ENCODE peak calls at places on chromosomes 6 and 20, in four cellular contexts. One of them, this sample, is unnamed.

GRCh38 chr6:69624944-69625343 is 171.9 kb downstream of the LMBRD1 start:
- DNase-seq in K562: no peak
- DNase-seq in HL-60: no peak
- DNase-seq in GM12878: no peak
- DNase-seq in this sample: no peak

GRCh38 chr20:47456952-47457724 is 44.5 kb upstream of the NCOA3 start:
- DNase-seq in K562: no peak
- DNase-seq in HL-60: no peak
- DNase-seq in GM12878: no peak
- DNase-seq in this sample: no peak

GRCh38 chr20:58706150-58706892 is 13.7 kb downstream of the NPEPL1 start:
- DNase-seq in K562: no peak
- DNase-seq in HL-60: no peak
- DNase-seq in GM12878: no peak
- DNase-seq in this sample: no peak

GRCh38 chr6:35477551-35478179 is 9.5 kb downstream of the RPL10A start:
- DNase-seq in K562: no peak
- DNase-seq in HL-60: no peak
- DNase-seq in GM12878: no peak
- DNase-seq in this sample: no peak

GRCh38 chr6:167291623-167292300 is 647 bp downstream of the UNC93A start:
- DNase-seq in K562: no peak
- DNase-seq in HL-60: no peak
- DNase-seq in GM12878: no peak
- DNase-seq in this sample: no peak

GRCh38 chr6:80095600-80095999 is 10.9 kb upstream of the BCKDHB start:
- DNase-seq in K562: no peak
- DNase-seq in HL-60: peak
- DNase-seq in GM12878: no peak
- DNase-seq in this sample: no peak

GRCh38 chr6:158014505-158015187 is 33.0 kb downstream of the SYNJ2 start:
- DNase-seq in K562: no peak
- DNase-seq in HL-60: no peak
- DNase-seq in GM12878: no peak
- DNase-seq in this sample: no peak

GRCh38 chr6:122838060-122838780 is 49.2 kb downstream of the SMPDL3A start:
- DNase-seq in K562: no peak
- DNase-seq in HL-60: no peak
- DNase-seq in GM12878: no peak
- DNase-seq in this sample: no peak

GRCh38 chr6:138089325-138089724 is 17.9 kb downstream of the PERP start:
- DNase-seq in K562: no peak
- DNase-seq in HL-60: no peak
- DNase-seq in GM12878: no peak
- DNase-seq in this sample: no peak

GRCh38 chr6:117776441-117776840 is 101.2 kb downstream of the NUS1 start:
- DNase-seq in K562: no peak
- DNase-seq in HL-60: no peak
- DNase-seq in GM12878: no peak
- DNase-seq in this sample: no peak

GRCh38 chr6:3280866-3281465 is 22.2 kb downstream of the PSMG4 start:
- DNase-seq in K562: no peak
- DNase-seq in HL-60: no peak
- DNase-seq in GM12878: no peak
- DNase-seq in this sample: no peak

GRCh38 chr6:4460595-4461475 is 315.4 kb upstream of the CDYL start:
- DNase-seq in K562: no peak
- DNase-seq in HL-60: no peak
- DNase-seq in GM12878: no peak
- DNase-seq in this sample: no peak

GRCh38 chr6:36968266-36968977 is 13.9 kb downstream of the PI16 start:
- DNase-seq in K562: no peak
- DNase-seq in HL-60: no peak
- DNase-seq in GM12878: no peak
- DNase-seq in this sample: no peak

GRCh38 chr6:31734703-31735500 is 1.4 kb downstream of the CLIC1 start:
- DNase-seq in K562: peak
- DNase-seq in HL-60: peak
- DNase-seq in GM12878: peak
- DNase-seq in this sample: peak

GRCh38 chr20:400121-400450 is 8.0 kb upstream of the RBCK1 start:
- DNase-seq in K562: no peak
- DNase-seq in HL-60: no peak
- DNase-seq in GM12878: no peak
- DNase-seq in this sample: no peak

GRCh38 chr20:49318091-49318429 is 40.2 kb upstream of the ZNFX1 start:
- DNase-seq in K562: no peak
- DNase-seq in HL-60: no peak
- DNase-seq in GM12878: no peak
- DNase-seq in this sample: no peak

GRCh38 chr20:49319204-49319809 is 41.5 kb upstream of the ZNFX1 start:
- DNase-seq in K562: peak
- DNase-seq in HL-60: no peak
- DNase-seq in GM12878: no peak
- DNase-seq in this sample: no peak

GRCh38 chr20:49318430-49319203 is 40.8 kb upstream of the ZNFX1 start:
- DNase-seq in K562: no peak
- DNase-seq in HL-60: peak
- DNase-seq in GM12878: no peak
- DNase-seq in this sample: no peak

GRCh38 chr20:49323622-49324238 is 45.9 kb upstream of the ZNFX1 start:
- DNase-seq in K562: peak
- DNase-seq in HL-60: peak
- DNase-seq in GM12878: no peak
- DNase-seq in this sample: no peak

DNA sequence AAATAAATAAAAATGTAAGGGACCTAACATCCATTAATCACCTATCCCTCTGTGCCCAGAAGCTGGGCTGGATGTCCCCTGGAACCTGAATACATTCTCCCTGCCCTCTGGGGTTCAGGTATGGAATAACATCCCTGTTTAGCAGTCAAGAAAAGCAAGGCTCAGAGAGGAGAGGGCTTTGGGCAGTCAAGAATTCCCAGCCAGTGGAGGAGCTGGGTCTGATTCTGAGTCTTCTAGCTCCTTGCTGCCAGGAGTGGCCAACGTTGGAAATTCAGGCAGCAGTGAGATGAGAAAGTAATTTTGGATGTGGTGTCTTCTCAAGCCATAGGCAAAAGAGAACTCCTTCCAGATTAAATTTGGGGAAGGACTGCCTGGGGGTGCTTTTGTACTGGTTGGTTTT is 42.6 kb upstream of the ZNFX1 start:
- DNase-seq in K562: no peak
- DNase-seq in HL-60: peak
- DNase-seq in GM12878: no peak
- DNase-seq in this sample: no peak
- TF ChIP-seq SPI1 in K562: no peak
- TF ChIP-seq SPI1 in HL-60: no peak
- TF ChIP-seq SPI1 in GM12878: no peak
- TF ChIP-seq SPI1 in this sample: no peak

DNA sequence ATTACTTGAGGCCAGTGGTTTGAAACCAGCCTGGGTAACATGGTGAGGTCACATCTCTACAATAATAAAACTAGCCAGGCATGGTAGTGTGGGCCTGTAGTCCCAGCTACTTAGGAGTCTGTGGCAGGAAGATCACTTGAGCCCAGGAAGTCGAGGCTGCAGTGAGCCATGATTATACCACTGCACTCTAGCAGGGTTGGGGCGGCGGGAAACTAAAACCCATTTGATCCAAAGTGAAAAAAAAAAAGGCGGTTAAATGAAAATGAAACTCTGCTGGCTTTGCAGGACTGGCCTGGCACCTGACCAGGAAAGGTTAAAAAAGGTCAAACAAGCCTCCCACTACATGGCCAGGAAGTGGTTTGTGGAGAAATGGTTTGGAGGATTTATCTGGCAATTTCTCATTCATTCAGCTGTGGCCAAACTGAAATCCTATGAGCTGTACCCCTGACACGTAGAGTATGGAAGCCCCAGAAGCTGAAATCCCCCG is 36.6 kb downstream of the MTRES1 start:
- DNase-seq in K562: no peak
- DNase-seq in HL-60: peak
- DNase-seq in GM12878: no peak
- DNase-seq in this sample: no peak
- TF ChIP-seq SPI1 in K562: no peak
- TF ChIP-seq SPI1 in HL-60: no peak
- TF ChIP-seq SPI1 in GM12878: no peak
- TF ChIP-seq SPI1 in this sample: no peak

GRCh38 chr6:8100159-8100854 is 2.0 kb downstream of the EEF1E1 start:
- DNase-seq in K562: no peak
- DNase-seq in HL-60: no peak
- DNase-seq in GM12878: no peak
- DNase-seq in this sample: no peak
- TF ChIP-seq SPI1 in K562: no peak
- TF ChIP-seq SPI1 in HL-60: no peak
- TF ChIP-seq SPI1 in GM12878: no peak
- TF ChIP-seq SPI1 in this sample: no peak

GRCh38 chr20:62068997-62069396 is 3.3 kb upstream of the TAF4 start:
- DNase-seq in K562: peak
- DNase-seq in HL-60: no peak
- DNase-seq in GM12878: no peak
- DNase-seq in this sample: no peak
- TF ChIP-seq SPI1 in K562: no peak
- TF ChIP-seq SPI1 in HL-60: no peak
- TF ChIP-seq SPI1 in GM12878: no peak
- TF ChIP-seq SPI1 in this sample: no peak

DNA sequence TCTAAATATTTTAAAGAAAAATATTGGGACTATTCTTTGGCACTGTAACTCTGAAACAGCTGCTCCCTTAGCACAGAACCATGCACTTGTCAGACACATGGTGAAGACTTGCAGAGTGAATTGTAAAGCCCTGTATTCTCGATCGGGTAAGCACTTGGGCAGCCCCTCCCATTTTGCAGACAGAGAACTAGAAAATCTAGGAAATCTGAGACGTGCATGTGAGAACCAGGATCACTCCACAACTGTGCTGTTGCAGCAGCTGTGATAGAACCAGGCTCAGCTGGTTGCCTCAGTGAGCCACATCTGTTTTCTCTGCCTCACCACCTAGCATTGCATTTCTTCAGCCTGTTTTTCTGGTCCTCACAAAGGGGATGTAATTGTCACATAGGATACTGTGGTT is 71.9 kb upstream of the HINT3 start:
- DNase-seq in K562: no peak
- DNase-seq in HL-60: no peak
- DNase-seq in GM12878: no peak
- DNase-seq in this sample: no peak
- TF ChIP-seq SPI1 in K562: no peak
- TF ChIP-seq SPI1 in HL-60: no peak
- TF ChIP-seq SPI1 in GM12878: no peak
- TF ChIP-seq SPI1 in this sample: no peak

GRCh38 chr6:119669228-119669627 is 319.7 kb upstream of the MAN1A1 start:
- DNase-seq in K562: no peak
- DNase-seq in HL-60: no peak
- DNase-seq in GM12878: no peak
- DNase-seq in this sample: no peak
- TF ChIP-seq SPI1 in K562: no peak
- TF ChIP-seq SPI1 in HL-60: no peak
- TF ChIP-seq SPI1 in GM12878: no peak
- TF ChIP-seq SPI1 in this sample: no peak

DNA sequence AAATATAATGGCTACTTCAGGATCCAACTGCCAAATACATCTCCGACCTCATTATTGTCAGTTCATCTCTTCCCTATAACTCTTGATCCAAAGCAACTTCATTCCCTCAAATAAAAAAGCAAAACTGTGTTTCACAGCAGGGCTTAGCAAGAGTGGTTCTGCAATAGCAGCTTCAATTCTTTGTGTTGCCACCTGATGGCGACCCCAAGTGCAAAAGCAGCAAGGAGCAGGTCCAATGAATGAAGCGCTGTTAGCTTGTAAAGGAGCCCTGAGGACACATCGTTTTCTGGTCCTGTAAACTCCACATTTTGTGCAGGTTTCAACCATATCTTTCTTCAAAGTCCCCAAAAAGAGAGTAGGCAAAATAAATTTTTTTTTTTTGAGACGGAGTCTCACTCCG is 19.6 kb downstream of the RTN4IP1 start:
- DNase-seq in K562: no peak
- DNase-seq in HL-60: peak
- DNase-seq in GM12878: no peak
- DNase-seq in this sample: no peak
- TF ChIP-seq SPI1 in K562: no peak
- TF ChIP-seq SPI1 in HL-60: no peak
- TF ChIP-seq SPI1 in GM12878: no peak
- TF ChIP-seq SPI1 in this sample: no peak

GRCh38 chr6:22145294-22145693 is 151.5 kb downstream of the PRL start:
- DNase-seq in K562: no peak
- DNase-seq in HL-60: no peak
- DNase-seq in GM12878: no peak
- DNase-seq in this sample: no peak
- TF ChIP-seq SPI1 in K562: no peak
- TF ChIP-seq SPI1 in HL-60: no peak
- TF ChIP-seq SPI1 in GM12878: no peak
- TF ChIP-seq SPI1 in this sample: no peak

This sample was measured in GM12891.